ENCODE peak calls at places on chromosomes 13 and 19, in seven cellular contexts. S, J, A, D, T, Z and M are unnamed samples. For H3K36me3, the result is how much of the 10 kb centered on the place peaks cover.

GRCh38 chr13:80030491-80030890 is 310.4 kb downstream of the SPRY2 start:
- DNase-seq in S (no peak), J (peak), A (peak), D (no peak), T (peak), Z (peak), M (no peak)

GRCh38 chr13:97720881-97721280 is 232.6 kb upstream of the IPO5 start:
- DNase-seq in S (no peak), J (no peak), A (no peak), D (no peak), T (no peak), Z (no peak), M (no peak)

GRCh38 chr19:40805258-40805868 is 6.4 kb downstream of the EGLN2 start:
- DNase-seq in S (no peak), J (no peak), A (no peak), D (no peak), T (peak), Z (no peak), M (no peak)

GRCh38 chr19:36973021-36973843 is 57.1 kb downstream of the ZNF568 start:
- DNase-seq in S (peak), J (peak), A (peak), D (peak), T (peak), Z (peak), M (peak)

GRCh38 chr13:66849706-66850105 is 380.4 kb downstream of the PCDH9 start:
- DNase-seq in S (no peak), J (no peak), A (peak), D (no peak), T (no peak), Z (no peak), M (no peak)

GRCh38 chr19:28667348-28667977 is 545.5 kb downstream of the UQCRFS1 start:
- DNase-seq in S (no peak), J (no peak), A (no peak), D (no peak), T (no peak), Z (no peak), M (no peak)

GRCh38 chr13:100470841-100471505 is 117.6 kb downstream of the GGACT start:
- DNase-seq in S (no peak), J (no peak), A (no peak), D (no peak), T (no peak), Z (no peak), M (no peak)

GRCh38 chr13:110530839-110531499 is 30.6 kb downstream of the RAB20 start:
- DNase-seq in S (no peak), J (no peak), A (no peak), D (no peak), T (no peak), Z (no peak), M (no peak)

GRCh38 chr19:51091895-51092873 is 9.5 kb upstream of the KLK14 start:
- DNase-seq in S (no peak), J (no peak), A (no peak), D (no peak), T (no peak), Z (no peak), M (no peak)

GRCh38 chr13:29954082-29955043 is 103.9 kb upstream of the UBL3 start:
- DNase-seq in S (no peak), J (no peak), A (no peak), D (no peak), T (peak), Z (no peak), M (no peak)

GRCh38 chr13:27339299-27339698 is 68.7 kb downstream of the RASL11A start:
- DNase-seq in S (peak), J (no peak), A (peak), D (no peak), T (peak), Z (no peak), M (no peak)

GRCh38 chr19:51000981-51001380 is 423 bp downstream of the KLK8 start:
- DNase-seq in S (no peak), J (no peak), A (peak), D (no peak), T (no peak), Z (no peak), M (no peak)

GRCh38 chr13:48560657-48561337 is 27.9 kb upstream of the RCBTB2 start:
- DNase-seq in S (no peak), J (no peak), A (no peak), D (no peak), T (no peak), Z (no peak), M (no peak)

GRCh38 chr13:80262051-80262695 is 78.8 kb downstream of the SPRY2 start:
- DNase-seq in S (no peak), J (no peak), A (no peak), D (no peak), T (no peak), Z (no peak), M (no peak)

GRCh38 chr19:16073988-16074387 is 2.3 kb upstream of the TPM4 start:
- DNase-seq in S (no peak), J (no peak), A (peak), D (no peak), T (no peak), Z (no peak), M (no peak)

GRCh38 chr19:41926028-41926860 is 2.0 kb downstream of the ERFL start:
- DNase-seq in S (no peak), J (no peak), A (no peak), D (no peak), T (no peak), Z (no peak), M (no peak)

GRCh38 chr19:29694166-29694565 is 20.9 kb downstream of the C19orf12 start:
- DNase-seq in S (no peak), J (no peak), A (no peak), D (no peak), T (no peak), Z (no peak), M (no peak)

GRCh38 chr13:51331354-51331861 is 8.1 kb upstream of the SERPINE3 start:
- DNase-seq in S (no peak), J (no peak), A (peak), D (no peak), T (no peak), Z (no peak), M (no peak)

GRCh38 chr13:113207890-113208423 is 512 bp downstream of the PCID2 start:
- DNase-seq in S (peak), J (peak), A (peak), D (no peak), T (peak), Z (peak), M (no peak)

GRCh38 chr13:80881495-80882482 is 540.9 kb upstream of the SPRY2 start:
- DNase-seq in S (no peak), J (no peak), A (no peak), D (no peak), T (no peak), Z (no peak), M (no peak)

GRCh38 chr19:35436477-35437141 is 11.4 kb upstream of the FFAR2 start:
- DNase-seq in S (no peak), J (no peak), A (no peak), D (no peak), T (peak), Z (no peak), M (no peak)

GRCh38 chr13:31859546-31859945 is 120.2 kb downstream of the RXFP2 start:
- DNase-seq in S (no peak), J (no peak), A (no peak), D (no peak), T (no peak), Z (no peak), M (no peak)

GRCh38 chr13:85316501-85316900 is 482.7 kb downstream of the SLITRK6 start:
- DNase-seq in S (no peak), J (no peak), A (no peak), D (no peak), T (no peak), Z (no peak), M (no peak)

GRCh38 chr19:3580156-3580955 is 4.9 kb upstream of the GIPC3 start:
- DNase-seq in S (peak), J (no peak), A (no peak), D (peak), T (peak), Z (no peak), M (no peak)

GRCh38 chr13:111122056-111122455 is 6.9 kb downstream of the ARHGEF7 start:
- DNase-seq in S (peak), J (peak), A (no peak), D (no peak), T (no peak), Z (no peak), M (no peak)

GRCh38 chr13:99122171-99122570 is 78.5 kb upstream of the UBAC2 start:
- DNase-seq in S (no peak), J (no peak), A (no peak), D (no peak), T (no peak), Z (no peak), M (no peak)

GRCh38 chr19:5580116-5580515 is 12.4 kb upstream of the TINCR start:
- DNase-seq in S (no peak), J (no peak), A (no peak), D (no peak), T (no peak), Z (no peak), M (no peak)

GRCh38 chr13:29498426-29499040 is 97.0 kb downstream of the SLC7A1 start:
- DNase-seq in S (no peak), J (no peak), A (no peak), D (no peak), T (no peak), Z (no peak), M (no peak)

GRCh38 chr13:102567857-102568256 is 28.9 kb upstream of the TPP2 start:
- DNase-seq in S (no peak), J (no peak), A (peak), D (no peak), T (no peak), Z (no peak), M (no peak)

GRCh38 chr13:102569488-102569887 is 27.3 kb upstream of the TPP2 start:
- DNase-seq in S (peak), J (no peak), A (no peak), D (peak), T (no peak), Z (no peak), M (no peak)

GRCh38 chr13:102566513-102566912 is 30.3 kb upstream of the TPP2 start:
- DNase-seq in S (no peak), J (no peak), A (no peak), D (no peak), T (no peak), Z (no peak), M (no peak)

DNA sequence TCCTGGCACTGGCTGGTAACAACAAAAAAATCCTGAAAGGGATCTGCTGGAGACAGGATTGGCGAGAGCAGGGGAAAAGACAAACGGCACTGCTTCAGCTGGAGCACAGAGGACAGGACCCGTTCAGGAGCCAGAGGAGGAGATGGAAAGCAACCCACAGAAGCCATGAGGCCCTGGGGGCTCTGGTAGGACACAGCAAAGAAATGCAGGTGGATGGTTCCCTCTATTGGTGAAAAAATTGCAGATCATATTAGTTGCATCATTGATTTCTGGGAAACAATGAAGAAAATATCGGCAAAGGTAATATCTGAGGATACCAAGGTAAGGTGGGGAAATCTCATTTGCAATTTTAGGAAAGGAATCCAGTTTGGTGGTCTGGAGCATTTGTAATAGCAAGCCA is 25.7 kb upstream of the TPP2 start:
- DNase-seq in S (no peak), J (no peak), A (peak), D (no peak), T (no peak), Z (no peak), M (no peak)
- TF ChIP-seq CTCF in S (peak), J (no peak), A (peak), D (no peak), T (no peak), Z (no peak), M (no peak)

DNA sequence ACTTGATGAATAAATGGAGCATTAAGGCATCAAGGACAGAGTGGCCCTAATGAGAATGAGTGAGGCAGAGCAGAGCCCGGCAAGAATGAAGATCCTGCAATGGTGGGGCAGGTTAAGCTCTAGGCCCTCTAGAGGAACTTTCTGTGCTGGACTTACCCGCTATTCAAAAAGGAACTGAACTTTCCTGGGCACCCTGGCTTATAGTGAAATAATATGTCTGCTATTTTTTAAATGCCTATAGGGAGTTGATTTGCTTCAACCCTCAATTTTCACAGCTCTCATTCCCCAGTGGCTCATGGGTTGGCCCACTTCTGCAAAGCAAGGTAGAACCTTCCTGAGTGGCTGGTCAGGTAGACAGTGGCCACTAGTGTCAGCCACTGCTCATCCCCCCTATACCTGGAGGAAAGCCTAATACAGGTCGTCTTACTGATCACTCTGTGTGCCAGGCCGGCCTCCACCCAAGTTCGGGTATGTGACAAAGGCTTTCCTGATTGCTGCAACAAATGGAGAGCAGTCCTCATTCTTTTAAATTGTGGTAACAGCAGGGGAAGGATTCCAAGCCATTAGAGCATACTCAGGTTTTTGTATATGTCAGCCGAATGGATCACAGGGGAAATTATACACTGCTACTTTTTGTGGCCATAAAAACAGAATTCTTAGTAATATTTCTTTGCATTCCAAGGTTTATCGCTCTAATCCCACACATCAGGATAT is 103.0 kb downstream of the KL start:
- DNase-seq in S (no peak), J (no peak), A (peak), D (no peak), T (no peak), Z (no peak), M (no peak)
- H3K36me3 ChIP-seq in S (half or more), J (under half), A (under half), D (under half), T (under half), Z (half or more), M (under half)

GRCh38 chr13:77810430-77810829 is 108.2 kb downstream of the EDNRB start:
- DNase-seq in S (peak), J (no peak), A (no peak), D (no peak), T (no peak), Z (no peak), M (no peak)
- TF ChIP-seq CTCF in S (peak), J (no peak), A (peak), D (peak), T (no peak), Z (no peak), M (no peak)

GRCh38 chr19:14103310-14103709 is 12.8 kb upstream of the SAMD1 start:
- DNase-seq in S (no peak), J (no peak), A (no peak), D (no peak), T (no peak), Z (no peak), M (no peak)

GRCh38 chr19:14106840-14107239 is 10.7 kb downstream of the PRKACA start:
- DNase-seq in S (no peak), J (no peak), A (no peak), D (no peak), T (no peak), Z (no peak), M (no peak)

GRCh38 chr19:14107581-14108461 is 9.7 kb downstream of the PRKACA start:
- DNase-seq in S (no peak), J (peak), A (no peak), D (no peak), T (no peak), Z (peak), M (no peak)

GRCh38 chr19:14102756-14103155 is 12.2 kb upstream of the SAMD1 start:
- DNase-seq in S (no peak), J (no peak), A (no peak), D (no peak), T (no peak), Z (no peak), M (no peak)

GRCh38 chr19:14105680-14106079 is 11.9 kb downstream of the PRKACA start:
- DNase-seq in S (no peak), J (no peak), A (no peak), D (no peak), T (no peak), Z (no peak), M (no peak)
- H3K36me3 ChIP-seq in S (under half), J (under half), A (under half), D (under half), T (under half), Z (half or more), M (under half)

DNA sequence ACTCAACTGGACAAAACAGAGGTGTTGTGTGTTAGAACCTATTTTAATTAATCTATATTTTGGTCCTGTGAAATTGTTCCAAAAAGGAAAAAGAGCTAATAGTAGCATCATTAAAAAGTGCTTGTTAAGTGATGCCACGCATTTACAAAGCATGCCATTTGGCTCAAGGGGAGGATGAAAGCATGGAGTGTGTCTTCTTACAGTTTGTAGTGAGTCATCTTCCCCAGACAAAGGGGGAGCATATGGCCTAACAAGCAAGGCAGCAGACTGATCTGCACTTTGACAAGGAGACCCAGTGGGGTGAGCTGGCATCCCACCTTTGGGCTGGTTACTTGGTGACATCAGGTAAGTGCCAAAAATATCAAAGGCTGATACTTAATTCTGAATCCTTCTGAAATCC is 297.0 kb downstream of the FGF9 start:
- DNase-seq in S (peak), J (no peak), A (no peak), D (no peak), T (no peak), Z (no peak), M (no peak)
- TF ChIP-seq CTCF in S (no peak), J (no peak), A (no peak), D (no peak), T (no peak), Z (no peak), M (no peak)

DNA sequence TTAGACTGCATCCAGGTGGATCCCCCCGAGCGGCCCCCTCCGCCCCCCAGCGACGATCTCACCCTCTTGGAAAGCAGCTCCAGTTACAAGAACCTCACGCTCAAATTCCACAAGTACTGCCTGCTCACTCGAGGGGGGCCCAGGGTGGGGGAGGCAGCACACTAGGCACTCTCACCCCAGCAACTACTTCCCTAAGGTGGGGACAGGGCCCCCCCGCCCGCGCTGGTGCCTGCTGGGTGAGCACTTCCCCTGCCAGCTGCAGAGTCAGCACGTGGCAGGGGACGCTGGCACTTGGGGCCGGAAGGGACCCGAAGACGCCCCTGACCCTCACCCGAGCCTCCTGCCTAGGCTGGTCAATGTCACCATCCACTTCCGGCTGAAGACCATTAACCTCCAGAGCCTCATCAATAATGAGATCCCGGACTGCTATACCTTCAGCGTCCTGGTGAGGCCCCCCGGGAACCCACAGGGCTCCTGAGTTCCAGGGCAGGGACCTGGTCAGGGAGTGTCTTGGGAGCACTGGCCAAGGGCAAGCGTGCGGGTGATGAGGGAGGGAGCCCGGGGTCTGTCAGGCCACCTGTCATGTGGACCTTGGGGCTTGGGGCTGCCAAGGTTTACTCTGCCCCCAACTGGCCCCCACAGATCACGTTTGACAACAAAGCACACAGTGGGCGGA is 5.2 kb downstream of the MCOLN1 start:
- DNase-seq in S (no peak), J (no peak), A (no peak), D (no peak), T (no peak), Z (no peak), M (no peak)
- H3K36me3 ChIP-seq in S (under half), J (half or more), A (under half), D (under half), T (under half), Z (half or more), M (under half)

DNA sequence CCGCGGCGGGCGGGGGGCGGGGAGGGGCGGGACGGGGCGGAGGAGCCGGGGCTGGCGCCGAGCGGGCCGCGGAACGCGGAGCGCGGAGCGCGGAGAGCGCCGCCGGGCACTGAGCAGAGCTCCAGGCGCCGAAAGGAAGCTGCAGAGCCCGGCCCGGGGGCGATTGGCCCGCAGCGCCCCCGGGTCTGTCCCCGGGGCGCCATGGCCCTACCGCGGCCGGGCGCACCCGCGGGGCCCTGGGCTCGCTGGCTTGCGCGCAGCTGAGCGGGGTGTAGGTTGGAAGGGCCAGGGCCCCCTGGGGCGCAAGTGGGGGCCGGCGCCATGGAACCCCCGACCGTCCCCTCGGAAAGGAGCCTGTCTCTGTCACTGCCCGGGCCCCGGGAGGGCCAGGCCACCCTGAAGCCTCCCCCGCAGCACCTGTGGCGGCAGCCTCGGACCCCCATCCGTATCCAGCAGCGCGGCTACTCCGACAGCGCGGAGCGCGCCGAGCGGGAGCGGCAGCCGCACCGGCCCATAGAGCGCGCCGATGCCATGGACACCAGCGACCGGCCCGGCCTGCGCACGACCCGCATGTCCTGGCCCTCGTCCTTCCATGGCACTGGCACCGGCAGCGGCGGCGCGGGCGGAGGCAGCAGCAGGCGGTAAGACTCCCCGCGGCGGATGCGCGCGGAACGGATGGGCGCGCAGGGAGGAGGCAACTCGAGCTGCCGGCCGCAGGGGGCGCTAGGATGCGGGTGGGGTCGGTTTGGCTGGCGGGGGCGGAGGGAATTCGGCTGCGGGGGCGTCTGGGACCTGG is at the start of gene PDE4A:
- DNase-seq in S (no peak), J (no peak), A (peak), D (no peak), T (no peak), Z (peak), M (no peak)
- TF ChIP-seq CTCF in S (peak), J (peak), A (peak), D (peak), T (no peak), Z (no peak), M (no peak)

GRCh38 chr19:44280916-44281315 is 21.2 kb downstream of the ZNF233 start:
- DNase-seq in S (no peak), J (no peak), A (no peak), D (no peak), T (no peak), Z (no peak), M (no peak)
- H3K36me3 ChIP-seq in S (under half), J (under half), A (under half), D (under half), T (under half), Z (under half), M (under half)

GRCh38 chr19:14112809-14113385 is 4.7 kb downstream of the PRKACA start:
- DNase-seq in S (no peak), J (peak), A (no peak), D (no peak), T (no peak), Z (peak), M (no peak)
- TF ChIP-seq CTCF in S (no peak), J (no peak), A (no peak), D (no peak), T (no peak), Z (no peak), M (no peak)